ENCODE peak calls at places on chromosomes 7 and 10, in eight cellular contexts. One of them, this sample, is unnamed.

GRCh38 chr7:29319719-29320521 is 125.3 kb downstream of the CHN2 start:
- DNase-seq in A549: no peak
- DNase-seq in heart left ventricle: no peak
- DNase-seq in adrenal gland: peak
- DNase-seq in upper lobe of left lung: no peak
- DNase-seq in IMR-90: no peak
- DNase-seq in ovary: no peak
- DNase-seq in sigmoid colon: no peak
- DNase-seq in this sample: no peak

GRCh38 chr7:11716185-11716584 is 115.8 kb downstream of the THSD7A start:
- DNase-seq in A549: peak
- DNase-seq in heart left ventricle: no peak
- DNase-seq in adrenal gland: no peak
- DNase-seq in upper lobe of left lung: no peak
- DNase-seq in IMR-90: no peak
- DNase-seq in ovary: no peak
- DNase-seq in sigmoid colon: no peak
- DNase-seq in this sample: no peak

GRCh38 chr10:101118031-101118430 is 13.1 kb upstream of the TLX1 start:
- DNase-seq in A549: no peak
- DNase-seq in heart left ventricle: no peak
- DNase-seq in adrenal gland: no peak
- DNase-seq in upper lobe of left lung: no peak
- DNase-seq in IMR-90: no peak
- DNase-seq in ovary: no peak
- DNase-seq in sigmoid colon: no peak
- DNase-seq in this sample: no peak

GRCh38 chr7:17661982-17662585 is 278.2 kb downstream of the SNX13 start:
- DNase-seq in A549: no peak
- DNase-seq in heart left ventricle: no peak
- DNase-seq in adrenal gland: no peak
- DNase-seq in upper lobe of left lung: no peak
- DNase-seq in IMR-90: peak
- DNase-seq in ovary: no peak
- DNase-seq in sigmoid colon: no peak
- DNase-seq in this sample: no peak

GRCh38 chr10:101066146-101066889 is 4.5 kb downstream of the KAZALD1 start:
- DNase-seq in A549: peak
- DNase-seq in heart left ventricle: peak
- DNase-seq in adrenal gland: peak
- DNase-seq in upper lobe of left lung: peak
- DNase-seq in IMR-90: peak
- DNase-seq in ovary: peak
- DNase-seq in sigmoid colon: peak
- DNase-seq in this sample: no peak

GRCh38 chr7:128884561-128885369 is 22.1 kb downstream of the ATP6V1F start:
- DNase-seq in A549: no peak
- DNase-seq in heart left ventricle: peak
- DNase-seq in adrenal gland: no peak
- DNase-seq in upper lobe of left lung: peak
- DNase-seq in IMR-90: no peak
- DNase-seq in ovary: no peak
- DNase-seq in sigmoid colon: no peak
- DNase-seq in this sample: no peak

GRCh38 chr10:71946700-71947099 is 17.5 kb upstream of the CHST3 start:
- DNase-seq in A549: no peak
- DNase-seq in heart left ventricle: no peak
- DNase-seq in adrenal gland: no peak
- DNase-seq in upper lobe of left lung: no peak
- DNase-seq in IMR-90: no peak
- DNase-seq in ovary: no peak
- DNase-seq in sigmoid colon: no peak
- DNase-seq in this sample: no peak

GRCh38 chr10:71661060-71661622 is 58.4 kb downstream of the C10orf105 start:
- DNase-seq in A549: no peak
- DNase-seq in heart left ventricle: no peak
- DNase-seq in adrenal gland: no peak
- DNase-seq in upper lobe of left lung: no peak
- DNase-seq in IMR-90: no peak
- DNase-seq in ovary: no peak
- DNase-seq in sigmoid colon: no peak
- DNase-seq in this sample: no peak

GRCh38 chr10:100534726-100535125 is 1.0 kb upstream of the HIF1AN start:
- DNase-seq in A549: no peak
- DNase-seq in heart left ventricle: no peak
- DNase-seq in adrenal gland: no peak
- DNase-seq in upper lobe of left lung: no peak
- DNase-seq in IMR-90: no peak
- DNase-seq in ovary: no peak
- DNase-seq in sigmoid colon: no peak
- DNase-seq in this sample: no peak

GRCh38 chr7:91837397-91838070 is 43.0 kb downstream of the MTERF1 start:
- DNase-seq in A549: no peak
- DNase-seq in heart left ventricle: no peak
- DNase-seq in adrenal gland: no peak
- DNase-seq in upper lobe of left lung: no peak
- DNase-seq in IMR-90: no peak
- DNase-seq in ovary: no peak
- DNase-seq in sigmoid colon: no peak
- DNase-seq in this sample: no peak

GRCh38 chr7:106678795-106679152 is 17.8 kb upstream of the CCDC71L start:
- DNase-seq in A549: no peak
- DNase-seq in heart left ventricle: peak
- DNase-seq in adrenal gland: no peak
- DNase-seq in upper lobe of left lung: no peak
- DNase-seq in IMR-90: no peak
- DNase-seq in ovary: no peak
- DNase-seq in sigmoid colon: no peak
- DNase-seq in this sample: no peak

GRCh38 chr7:100435401-100436304 is 644 bp downstream of the PPP1R35 start:
- DNase-seq in A549: peak
- DNase-seq in heart left ventricle: peak
- DNase-seq in adrenal gland: peak
- DNase-seq in upper lobe of left lung: peak
- DNase-seq in IMR-90: no peak
- DNase-seq in ovary: peak
- DNase-seq in sigmoid colon: peak
- DNase-seq in this sample: no peak

GRCh38 chr7:50781894-50782293 is 802 bp downstream of the GRB10 start:
- DNase-seq in A549: no peak
- DNase-seq in heart left ventricle: no peak
- DNase-seq in adrenal gland: no peak
- DNase-seq in upper lobe of left lung: no peak
- DNase-seq in IMR-90: no peak
- DNase-seq in ovary: no peak
- DNase-seq in sigmoid colon: no peak
- DNase-seq in this sample: no peak

GRCh38 chr7:50783801-50784507 is 1.3 kb upstream of the GRB10 start:
- DNase-seq in A549: no peak
- DNase-seq in heart left ventricle: no peak
- DNase-seq in adrenal gland: no peak
- DNase-seq in upper lobe of left lung: no peak
- DNase-seq in IMR-90: peak
- DNase-seq in ovary: no peak
- DNase-seq in sigmoid colon: no peak
- DNase-seq in this sample: no peak

GRCh38 chr7:50781371-50781770 is 1.3 kb downstream of the GRB10 start:
- DNase-seq in A549: no peak
- DNase-seq in heart left ventricle: no peak
- DNase-seq in adrenal gland: no peak
- DNase-seq in upper lobe of left lung: peak
- DNase-seq in IMR-90: no peak
- DNase-seq in ovary: no peak
- DNase-seq in sigmoid colon: no peak
- DNase-seq in this sample: no peak

GRCh38 chr7:50782376-50783208 is at the start of gene GRB10:
- DNase-seq in A549: no peak
- DNase-seq in heart left ventricle: no peak
- DNase-seq in adrenal gland: peak
- DNase-seq in upper lobe of left lung: peak
- DNase-seq in IMR-90: peak
- DNase-seq in ovary: peak
- DNase-seq in sigmoid colon: peak
- DNase-seq in this sample: no peak

DNA sequence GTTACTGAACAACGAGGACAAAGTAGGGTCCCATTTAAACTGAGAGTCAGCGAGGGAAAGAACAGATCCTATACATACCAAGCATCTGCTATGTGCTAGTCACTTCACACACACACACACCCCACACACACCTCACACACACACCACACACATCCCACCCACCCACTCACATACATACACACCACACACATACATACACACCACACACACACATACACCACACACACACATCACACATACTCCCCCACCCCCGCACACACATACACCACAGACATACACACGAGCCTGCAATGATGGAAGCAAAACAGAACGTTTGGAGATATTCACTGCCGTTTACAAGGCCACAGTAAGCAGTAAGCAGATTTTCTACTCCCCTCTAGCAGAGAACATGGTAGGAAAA is 608 bp upstream of the GRB10 start:
- DNase-seq in A549: no peak
- DNase-seq in heart left ventricle: no peak
- DNase-seq in adrenal gland: no peak
- DNase-seq in upper lobe of left lung: no peak
- DNase-seq in IMR-90: no peak
- DNase-seq in ovary: no peak
- DNase-seq in sigmoid colon: no peak
- DNase-seq in this sample: no peak
- H3K4me3 ChIP-seq in A549: no peak
- H3K4me3 ChIP-seq in heart left ventricle: peak
- H3K4me3 ChIP-seq in adrenal gland: no peak
- H3K4me3 ChIP-seq in upper lobe of left lung: no peak
- H3K4me3 ChIP-seq in IMR-90: no peak
- H3K4me3 ChIP-seq in ovary: no peak
- H3K4me3 ChIP-seq in sigmoid colon: peak
- H3K4me3 ChIP-seq in this sample: peak

GRCh38 chr10:110492069-110492782 is 5.5 kb upstream of the DUSP5 start:
- DNase-seq in A549: peak
- DNase-seq in heart left ventricle: no peak
- DNase-seq in adrenal gland: no peak
- DNase-seq in upper lobe of left lung: no peak
- DNase-seq in IMR-90: no peak
- DNase-seq in ovary: no peak
- DNase-seq in sigmoid colon: no peak
- DNase-seq in this sample: no peak
- TF ChIP-seq POLR2A in A549: no peak
- TF ChIP-seq POLR2A in heart left ventricle: no peak
- TF ChIP-seq POLR2A in adrenal gland: no peak
- TF ChIP-seq POLR2A in upper lobe of left lung: no peak
- TF ChIP-seq POLR2A in IMR-90: no peak
- TF ChIP-seq POLR2A in ovary: no peak
- TF ChIP-seq POLR2A in sigmoid colon: no peak
- TF ChIP-seq POLR2A in this sample: no peak

GRCh38 chr10:125299476-125299875 is 139.1 kb upstream of the CTBP2 start:
- DNase-seq in A549: no peak
- DNase-seq in heart left ventricle: no peak
- DNase-seq in adrenal gland: no peak
- DNase-seq in upper lobe of left lung: no peak
- DNase-seq in IMR-90: no peak
- DNase-seq in ovary: no peak
- DNase-seq in sigmoid colon: no peak
- DNase-seq in this sample: no peak

GRCh38 chr10:125291841-125292240 is 131.5 kb upstream of the CTBP2 start:
- DNase-seq in A549: no peak
- DNase-seq in heart left ventricle: no peak
- DNase-seq in adrenal gland: no peak
- DNase-seq in upper lobe of left lung: no peak
- DNase-seq in IMR-90: no peak
- DNase-seq in ovary: no peak
- DNase-seq in sigmoid colon: no peak
- DNase-seq in this sample: no peak

GRCh38 chr10:125294109-125294508 is 133.7 kb upstream of the CTBP2 start:
- DNase-seq in A549: no peak
- DNase-seq in heart left ventricle: no peak
- DNase-seq in adrenal gland: no peak
- DNase-seq in upper lobe of left lung: no peak
- DNase-seq in IMR-90: no peak
- DNase-seq in ovary: no peak
- DNase-seq in sigmoid colon: no peak
- DNase-seq in this sample: no peak

GRCh38 chr10:125296598-125296997 is 136.2 kb upstream of the CTBP2 start:
- DNase-seq in A549: no peak
- DNase-seq in heart left ventricle: no peak
- DNase-seq in adrenal gland: no peak
- DNase-seq in upper lobe of left lung: peak
- DNase-seq in IMR-90: no peak
- DNase-seq in ovary: no peak
- DNase-seq in sigmoid colon: no peak
- DNase-seq in this sample: no peak
- H3K4me3 ChIP-seq in A549: no peak
- H3K4me3 ChIP-seq in heart left ventricle: no peak
- H3K4me3 ChIP-seq in adrenal gland: no peak
- H3K4me3 ChIP-seq in upper lobe of left lung: no peak
- H3K4me3 ChIP-seq in IMR-90: no peak
- H3K4me3 ChIP-seq in ovary: no peak
- H3K4me3 ChIP-seq in sigmoid colon: no peak
- H3K4me3 ChIP-seq in this sample: no peak

DNA sequence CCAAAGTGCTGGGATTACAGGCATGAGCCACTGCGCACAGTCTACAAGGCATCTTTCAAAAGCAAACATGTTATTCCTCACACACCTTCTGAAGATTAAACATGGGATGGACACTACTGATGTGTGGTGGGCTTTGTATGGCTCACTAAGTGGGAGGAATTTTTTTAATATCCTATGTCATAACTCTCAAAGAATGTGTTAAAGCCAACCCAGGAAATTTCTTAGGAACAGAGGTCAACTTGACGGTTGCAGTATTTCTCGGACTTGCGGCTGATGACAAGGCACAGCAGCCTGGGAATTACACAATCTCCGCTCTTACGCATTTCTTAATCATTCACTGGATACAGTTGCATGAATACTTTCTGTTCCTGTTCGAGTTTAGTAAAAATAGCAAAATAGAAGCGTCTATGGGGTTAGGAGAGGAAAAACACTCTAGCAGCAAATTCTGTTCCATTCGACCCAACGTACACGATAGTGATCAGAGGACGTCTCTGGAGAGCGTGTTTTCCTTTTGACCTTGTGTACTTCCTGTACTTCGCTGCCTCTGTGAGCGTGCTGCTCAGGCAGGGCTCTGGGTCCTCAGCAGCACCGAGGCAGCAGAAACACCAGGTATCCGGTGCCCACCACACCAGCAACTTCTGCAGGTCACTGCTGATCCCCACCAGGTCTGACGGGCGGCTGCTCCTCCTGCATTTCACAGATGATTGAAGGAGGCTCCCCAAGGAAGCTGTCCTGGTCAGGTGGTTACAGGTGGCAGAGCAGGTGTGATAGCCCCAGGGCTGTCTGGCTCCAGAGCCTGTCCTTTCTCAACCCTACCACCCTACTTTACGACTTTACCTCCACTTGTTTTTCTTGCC is 26.4 kb upstream of the SRGN start:
- DNase-seq in A549: peak
- DNase-seq in heart left ventricle: peak
- DNase-seq in adrenal gland: peak
- DNase-seq in upper lobe of left lung: no peak
- DNase-seq in IMR-90: peak
- DNase-seq in ovary: peak
- DNase-seq in sigmoid colon: peak
- DNase-seq in this sample: peak
- TF ChIP-seq POLR2A in A549: no peak
- TF ChIP-seq POLR2A in heart left ventricle: peak
- TF ChIP-seq POLR2A in adrenal gland: peak
- TF ChIP-seq POLR2A in upper lobe of left lung: no peak
- TF ChIP-seq POLR2A in IMR-90: peak
- TF ChIP-seq POLR2A in ovary: peak
- TF ChIP-seq POLR2A in sigmoid colon: peak
- TF ChIP-seq POLR2A in this sample: no peak

GRCh38 chr10:95877881-95878280 is 29.9 kb upstream of the CC2D2B start:
- DNase-seq in A549: no peak
- DNase-seq in heart left ventricle: no peak
- DNase-seq in adrenal gland: no peak
- DNase-seq in upper lobe of left lung: no peak
- DNase-seq in IMR-90: no peak
- DNase-seq in ovary: no peak
- DNase-seq in sigmoid colon: no peak
- DNase-seq in this sample: no peak
- H3K4me3 ChIP-seq in A549: no peak
- H3K4me3 ChIP-seq in heart left ventricle: no peak
- H3K4me3 ChIP-seq in adrenal gland: no peak
- H3K4me3 ChIP-seq in upper lobe of left lung: no peak
- H3K4me3 ChIP-seq in IMR-90: no peak
- H3K4me3 ChIP-seq in ovary: no peak
- H3K4me3 ChIP-seq in sigmoid colon: no peak
- H3K4me3 ChIP-seq in this sample: no peak